ENCODE peak calls at places on chromosomes 13 and 19, in five cellular contexts. Q is nephron progenitor cell, L is osteoblast, N is gastrocnemius medialis, J is B cell. S is an unnamed sample.

GRCh38 chr13:97334690-97335089 is 99.3 kb upstream of the RAP2A start:
- DNase-seq in Q (no peak), L (no peak), N (no peak), J (no peak), S (no peak)

GRCh38 chr13:108957369-108958012 is 328.1 kb downstream of the MYO16 start:
- DNase-seq in N (no peak), L (no peak), Q (no peak), J (no peak), S (peak)

GRCh38 chr19:7340959-7341837 is 7.5 kb upstream of the ARHGEF18 start:
- DNase-seq in N (peak), L (peak), J (peak), Q (peak), S (peak)

GRCh38 chr13:93977986-93978385 is 501.5 kb downstream of the DCT start:
- DNase-seq in Q (no peak), L (no peak), J (no peak), N (no peak), S (no peak)

GRCh38 chr19:13984875-13985741 is 21.0 kb downstream of the RFX1 start:
- DNase-seq in J (peak), Q (no peak), L (peak), N (no peak), S (no peak)

GRCh38 chr13:99040536-99041141 is 62.8 kb upstream of the DOCK9 start:
- DNase-seq in L (no peak), N (no peak), J (no peak), Q (no peak), S (no peak)

GRCh38 chr13:33441015-33441414 is 155.5 kb upstream of the STARD13 start:
- DNase-seq in J (no peak), L (peak), Q (no peak), N (no peak), S (no peak)

GRCh38 chr19:43316591-43317319 is 36.7 kb upstream of the CD177 start:
- DNase-seq in L (no peak), Q (peak), N (no peak), J (no peak), S (no peak)

GRCh38 chr19:3208317-3209207 is 15.9 kb upstream of the CELF5 start:
- DNase-seq in N (no peak), L (no peak), J (no peak), Q (no peak), S (no peak)

GRCh38 chr13:23810842-23811241 is 78.4 kb downstream of the MIPEP start:
- DNase-seq in J (peak), Q (no peak), L (no peak), N (no peak), S (no peak)
- TF ChIP-seq CTCF in J (peak), Q (no peak), L (no peak), N (no peak), S (no peak)

GRCh38 chr19:863305-863620 is 3.8 kb downstream of the CFD start:
- DNase-seq in J (no peak), N (no peak), Q (no peak), L (no peak), S (no peak)

GRCh38 chr19:862529-863304 is 3.3 kb downstream of the CFD start:
- DNase-seq in L (peak), Q (peak), N (peak), J (peak), S (no peak)

GRCh38 chr19:860481-861098 is 1.1 kb downstream of the CFD start:
- DNase-seq in Q (peak), L (peak), J (no peak), N (peak), S (peak)

GRCh38 chr19:861099-861755 is 1.8 kb downstream of the CFD start:
- DNase-seq in N (no peak), J (no peak), L (no peak), Q (no peak), S (no peak)

GRCh38 chr19:861756-862528 is 2.5 kb downstream of the CFD start:
- DNase-seq in N (no peak), L (peak), Q (peak), J (peak), S (no peak)
- TF ChIP-seq CTCF in N (no peak), L (no peak), Q (no peak), J (no peak), S (no peak)

GRCh38 chr13:102035969-102036368 is 365.9 kb downstream of the FGF14 start:
- DNase-seq in J (no peak), N (no peak), L (no peak), Q (no peak), S (no peak)
- TF ChIP-seq CTCF in J (no peak), N (no peak), L (no peak), Q (no peak), S (no peak)

GRCh38 chr19:9323919-9324583 is at the start of gene ZNF559:
- DNase-seq in Q (peak), N (peak), J (peak), L (peak), S (peak)
- TF ChIP-seq CTCF in Q (peak), N (no peak), J (peak), L (peak), S (peak)

GRCh38 chr19:41537789-41538188 is 38.2 kb upstream of the CEACAM21 start:
- DNase-seq in Q (no peak), J (peak), L (peak), N (no peak), S (no peak)
- TF ChIP-seq CTCF in Q (no peak), J (peak), L (peak), N (no peak), S (peak)

GRCh38 chr13:31697290-31697689 is 42.0 kb upstream of the RXFP2 start:
- DNase-seq in Q (no peak), N (no peak), J (no peak), L (no peak), S (no peak)

GRCh38 chr13:31703780-31704179 is 35.5 kb upstream of the RXFP2 start:
- DNase-seq in Q (no peak), N (no peak), J (no peak), L (no peak), S (no peak)

DNA sequence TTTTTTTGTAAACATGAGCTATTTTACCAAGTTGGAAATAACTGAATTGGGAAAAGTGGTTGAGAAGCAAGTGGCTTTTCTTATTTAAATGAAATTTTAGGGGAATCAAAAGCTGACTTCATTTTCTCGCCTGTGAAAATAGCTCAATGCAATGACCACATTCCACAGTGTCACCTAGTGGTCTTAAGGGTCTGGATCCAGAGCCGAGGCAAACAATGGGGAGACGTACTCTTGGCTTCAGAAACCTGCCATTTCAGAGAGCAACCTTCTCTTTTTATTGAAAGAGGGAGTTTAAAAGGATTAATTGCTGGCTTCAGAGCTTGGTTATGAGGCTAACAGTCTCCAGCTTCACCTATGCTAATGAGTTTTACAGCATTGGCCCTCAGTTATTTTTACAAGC is 39.7 kb upstream of the RXFP2 start:
- DNase-seq in N (no peak), J (no peak), L (peak), Q (no peak), S (no peak)
- TF ChIP-seq CTCF in N (no peak), J (no peak), L (peak), Q (no peak), S (no peak)

GRCh38 chr19:10230155-10230903 is 802 bp downstream of the S1PR2 start:
- DNase-seq in L (peak), J (no peak), Q (peak), N (no peak), S (no peak)

GRCh38 chr19:10227215-10227971 is 3.7 kb downstream of the S1PR2 start:
- DNase-seq in Q (peak), L (no peak), J (no peak), N (peak), S (no peak)

GRCh38 chr19:10230904-10231623 is at the start of gene S1PR2:
- DNase-seq in J (peak), Q (peak), L (peak), N (peak), S (no peak)

GRCh38 chr19:10228393-10228792 is 2.7 kb downstream of the S1PR2 start:
- DNase-seq in Q (no peak), J (no peak), N (no peak), L (no peak), S (no peak)

GRCh38 chr19:10228925-10229324 is 2.2 kb downstream of the S1PR2 start:
- DNase-seq in Q (peak), N (no peak), L (no peak), J (peak), S (no peak)
- TF ChIP-seq CTCF in Q (peak), N (peak), L (peak), J (peak), S (peak)

GRCh38 chr13:57627663-57628062 is 3.9 kb upstream of the PCDH17 start:
- DNase-seq in J (no peak), N (no peak), L (peak), Q (no peak), S (no peak)
- TF ChIP-seq CTCF in J (peak), N (peak), L (peak), Q (peak), S (peak)

GRCh38 chr13:40680659-40681323 is 14.3 kb upstream of the FOXO1 start:
- DNase-seq in N (no peak), L (no peak), Q (no peak), J (no peak), S (no peak)

GRCh38 chr13:40681341-40682051 is 15.1 kb upstream of the FOXO1 start:
- DNase-seq in Q (no peak), J (no peak), L (no peak), N (peak), S (no peak)

GRCh38 chr13:40679586-40679985 is 13.1 kb upstream of the FOXO1 start:
- DNase-seq in L (no peak), N (no peak), J (no peak), Q (no peak), S (no peak)

GRCh38 chr13:40677064-40677463 is 10.6 kb upstream of the FOXO1 start:
- DNase-seq in L (no peak), J (no peak), N (no peak), Q (no peak), S (no peak)

DNA sequence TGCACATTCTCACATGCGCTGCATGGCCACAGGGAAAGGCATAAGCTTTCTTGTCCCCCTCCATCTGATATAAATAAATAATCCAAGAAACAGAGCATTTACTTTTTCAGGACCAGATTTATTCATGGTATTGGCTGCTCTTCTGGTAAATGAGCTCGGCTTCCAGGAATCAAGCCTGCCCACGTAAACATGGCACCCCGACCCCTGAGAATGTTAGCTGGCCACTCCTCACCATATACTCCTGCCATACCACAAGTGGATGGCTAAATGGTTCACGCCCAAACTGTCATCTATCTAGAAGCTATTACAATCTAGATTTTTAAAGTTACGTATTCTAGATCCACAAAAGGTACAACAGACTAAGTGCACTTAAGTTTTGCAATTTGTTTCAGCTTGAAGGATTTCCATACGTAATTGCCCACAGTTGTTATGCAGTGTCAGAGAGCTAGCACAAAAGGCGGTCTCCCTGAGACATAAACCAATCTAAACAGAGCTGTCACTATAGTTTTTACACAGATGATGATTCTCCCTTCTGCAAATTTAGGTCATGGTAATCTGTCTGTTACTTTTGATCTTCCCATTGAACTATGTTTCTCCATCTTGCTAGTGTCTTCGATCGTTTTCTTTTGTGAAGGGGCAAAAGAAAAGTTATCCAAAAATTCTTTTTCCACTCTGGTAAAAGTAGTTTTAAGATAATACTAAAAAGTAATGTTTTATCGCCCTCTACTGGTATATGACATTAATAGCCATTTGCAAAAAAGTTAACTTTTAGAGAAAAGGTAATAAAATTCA is 16.2 kb upstream of the FOXO1 start:
- DNase-seq in N (no peak), L (no peak), J (no peak), Q (no peak), S (no peak)
- TF ChIP-seq CTCF in N (peak), L (peak), J (peak), Q (peak), S (peak)

S was measured in AG09319.